ENCODE peak calls at places on chromosomes 6 and 20, in five cellular contexts. One of them, this sample, is unnamed.

GRCh38 chr6:20600831-20601230 is 66.6 kb downstream of the CDKAL1 start:
- DNase-seq in transverse colon: no peak
- DNase-seq in A549: no peak
- DNase-seq in stomach: no peak
- DNase-seq in sigmoid colon: no peak
- DNase-seq in this sample: no peak

GRCh38 chr6:142207265-142207877 is 60.3 kb downstream of the VTA1 start:
- DNase-seq in stomach: peak
- DNase-seq in A549: peak
- DNase-seq in sigmoid colon: no peak
- DNase-seq in transverse colon: peak
- DNase-seq in this sample: no peak

GRCh38 chr6:29958046-29958445 is 15.7 kb downstream of the HLA-A start:
- DNase-seq in transverse colon: no peak
- DNase-seq in stomach: no peak
- DNase-seq in sigmoid colon: no peak
- DNase-seq in A549: no peak
- DNase-seq in this sample: no peak

GRCh38 chr6:135060076-135060475 is 5.5 kb upstream of the HBS1L start:
- DNase-seq in transverse colon: no peak
- DNase-seq in A549: no peak
- DNase-seq in stomach: no peak
- DNase-seq in sigmoid colon: no peak
- DNase-seq in this sample: no peak

GRCh38 chr20:36431604-36432003 is 109.7 kb upstream of the MYL9 start:
- DNase-seq in stomach: no peak
- DNase-seq in A549: no peak
- DNase-seq in sigmoid colon: no peak
- DNase-seq in transverse colon: no peak
- DNase-seq in this sample: no peak

GRCh38 chr6:56101141-56101553 is 146.2 kb downstream of the COL21A1 start:
- DNase-seq in sigmoid colon: no peak
- DNase-seq in stomach: no peak
- DNase-seq in transverse colon: no peak
- DNase-seq in A549: peak
- DNase-seq in this sample: no peak

GRCh38 chr6:208973-209372 is 83.3 kb upstream of the DUSP22 start:
- DNase-seq in sigmoid colon: no peak
- DNase-seq in transverse colon: no peak
- DNase-seq in A549: no peak
- DNase-seq in stomach: no peak
- DNase-seq in this sample: no peak

GRCh38 chr20:46206025-46206424 is 87.9 kb downstream of the CD40 start:
- DNase-seq in A549: no peak
- DNase-seq in transverse colon: peak
- DNase-seq in sigmoid colon: peak
- DNase-seq in stomach: peak
- DNase-seq in this sample: peak

GRCh38 chr6:15501806-15502450 is 160.9 kb downstream of the DTNBP1 start:
- DNase-seq in transverse colon: peak
- DNase-seq in A549: no peak
- DNase-seq in sigmoid colon: peak
- DNase-seq in stomach: no peak
- DNase-seq in this sample: peak

GRCh38 chr6:146602526-146602925 is 3.8 kb downstream of the ADGB start:
- DNase-seq in sigmoid colon: no peak
- DNase-seq in transverse colon: no peak
- DNase-seq in stomach: no peak
- DNase-seq in A549: no peak
- DNase-seq in this sample: no peak

GRCh38 chr6:158092806-158093205 is 75.3 kb downstream of the SERAC1 start:
- DNase-seq in A549: no peak
- DNase-seq in sigmoid colon: no peak
- DNase-seq in transverse colon: no peak
- DNase-seq in stomach: no peak
- DNase-seq in this sample: no peak

GRCh38 chr6:167735498-167736201 is 91.1 kb upstream of the AFDN start:
- DNase-seq in A549: no peak
- DNase-seq in transverse colon: no peak
- DNase-seq in sigmoid colon: peak
- DNase-seq in stomach: peak
- DNase-seq in this sample: no peak

GRCh38 chr6:18243302-18243893 is 20.9 kb downstream of the DEK start:
- DNase-seq in sigmoid colon: no peak
- DNase-seq in transverse colon: no peak
- DNase-seq in stomach: no peak
- DNase-seq in A549: no peak
- DNase-seq in this sample: no peak

GRCh38 chr20:57900226-57900905 is 190.6 kb upstream of the PMEPA1 start:
- DNase-seq in A549: no peak
- DNase-seq in sigmoid colon: peak
- DNase-seq in transverse colon: no peak
- DNase-seq in stomach: no peak
- DNase-seq in this sample: no peak

GRCh38 chr6:129342243-129342642 is 367.7 kb downstream of the ARHGAP18 start:
- DNase-seq in transverse colon: no peak
- DNase-seq in A549: no peak
- DNase-seq in stomach: no peak
- DNase-seq in sigmoid colon: no peak
- DNase-seq in this sample: no peak

GRCh38 chr6:7261030-7261841 is 51.8 kb downstream of the SSR1 start:
- DNase-seq in A549: peak
- DNase-seq in sigmoid colon: peak
- DNase-seq in stomach: peak
- DNase-seq in transverse colon: peak
- DNase-seq in this sample: peak
- TF ChIP-seq POLR2A in A549: peak
- TF ChIP-seq POLR2A in sigmoid colon: no peak
- TF ChIP-seq POLR2A in stomach: no peak
- TF ChIP-seq POLR2A in transverse colon: peak
- TF ChIP-seq POLR2A in this sample: no peak

GRCh38 chr20:370977-371754 is 9.4 kb upstream of the TRIB3 start:
- DNase-seq in A549: no peak
- DNase-seq in transverse colon: no peak
- DNase-seq in sigmoid colon: no peak
- DNase-seq in stomach: no peak
- DNase-seq in this sample: no peak

GRCh38 chr20:375265-375889 is 5.2 kb upstream of the TRIB3 start:
- DNase-seq in A549: no peak
- DNase-seq in transverse colon: no peak
- DNase-seq in sigmoid colon: no peak
- DNase-seq in stomach: no peak
- DNase-seq in this sample: no peak

GRCh38 chr20:376089-376488 is 4.5 kb upstream of the TRIB3 start:
- DNase-seq in A549: no peak
- DNase-seq in sigmoid colon: no peak
- DNase-seq in stomach: no peak
- DNase-seq in transverse colon: no peak
- DNase-seq in this sample: no peak

GRCh38 chr20:371755-372542 is 8.6 kb upstream of the TRIB3 start:
- DNase-seq in A549: peak
- DNase-seq in sigmoid colon: peak
- DNase-seq in transverse colon: peak
- DNase-seq in stomach: peak
- DNase-seq in this sample: no peak

DNA sequence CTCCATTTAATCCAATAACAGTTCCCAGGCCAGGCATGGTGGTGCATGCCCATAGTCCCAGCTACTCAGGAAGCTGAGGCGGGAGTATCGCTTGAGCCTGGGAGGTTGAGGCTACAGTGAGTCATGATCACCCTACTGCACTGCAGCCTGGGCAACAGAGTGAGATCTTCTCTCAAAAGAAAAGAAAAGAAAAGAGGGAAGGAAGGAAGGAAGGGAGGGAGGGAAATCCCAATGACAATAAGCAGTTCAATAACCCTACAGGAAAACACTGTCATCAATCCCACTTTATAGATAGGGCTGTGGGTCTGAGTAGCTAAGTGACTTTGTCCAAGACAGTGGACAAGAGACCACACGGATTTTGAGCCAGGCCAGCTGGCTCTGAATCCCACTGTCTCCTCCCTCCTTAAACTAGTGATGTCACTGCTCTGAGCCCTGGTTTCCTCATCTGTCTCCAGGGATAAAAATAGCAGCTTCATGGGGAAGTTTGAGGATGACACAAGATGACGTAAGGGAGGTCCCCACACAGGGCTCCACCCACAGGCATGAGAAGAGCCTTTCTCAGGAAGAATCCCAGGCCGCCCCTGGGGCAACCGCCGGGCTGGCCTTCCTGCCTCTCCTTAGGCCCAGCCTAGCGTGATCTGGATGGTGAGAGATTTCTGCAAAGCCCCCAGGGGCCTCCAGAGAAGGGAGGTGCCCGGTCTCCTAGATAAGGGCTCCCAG is 7.2 kb upstream of the TRIB3 start:
- DNase-seq in transverse colon: no peak
- DNase-seq in stomach: no peak
- DNase-seq in A549: peak
- DNase-seq in sigmoid colon: no peak
- DNase-seq in this sample: no peak
- TF ChIP-seq EP300 in transverse colon: no peak
- TF ChIP-seq EP300 in stomach: no peak
- TF ChIP-seq EP300 in A549: peak
- TF ChIP-seq EP300 in sigmoid colon: no peak
- TF ChIP-seq EP300 in this sample: no peak

GRCh38 chr20:1466211-1467081 is at the start of gene NSFL1C:
- DNase-seq in stomach: peak
- DNase-seq in transverse colon: peak
- DNase-seq in sigmoid colon: peak
- DNase-seq in A549: peak
- DNase-seq in this sample: peak
- TF ChIP-seq CTCF in stomach: no peak
- TF ChIP-seq CTCF in transverse colon: peak
- TF ChIP-seq CTCF in sigmoid colon: peak
- TF ChIP-seq CTCF in A549: peak
- TF ChIP-seq CTCF in this sample: peak

GRCh38 chr6:4358414-4359107 is 223.2 kb upstream of the ECI2 start:
- DNase-seq in transverse colon: peak
- DNase-seq in sigmoid colon: peak
- DNase-seq in stomach: peak
- DNase-seq in A549: peak
- DNase-seq in this sample: peak
- TF ChIP-seq POLR2A in transverse colon: peak
- TF ChIP-seq POLR2A in sigmoid colon: no peak
- TF ChIP-seq POLR2A in stomach: no peak
- TF ChIP-seq POLR2A in A549: no peak
- TF ChIP-seq POLR2A in this sample: no peak

GRCh38 chr6:111566873-111567517 is 38.7 kb downstream of the TRAF3IP2 start:
- DNase-seq in sigmoid colon: no peak
- DNase-seq in stomach: no peak
- DNase-seq in A549: no peak
- DNase-seq in transverse colon: no peak
- DNase-seq in this sample: no peak
- TF ChIP-seq EP300 in sigmoid colon: no peak
- TF ChIP-seq EP300 in stomach: no peak
- TF ChIP-seq EP300 in A549: no peak
- TF ChIP-seq EP300 in transverse colon: no peak
- TF ChIP-seq EP300 in this sample: no peak

GRCh38 chr20:33167859-33168258 is at the start of gene BPIFA2:
- DNase-seq in A549: no peak
- DNase-seq in stomach: no peak
- DNase-seq in transverse colon: no peak
- DNase-seq in sigmoid colon: no peak
- DNase-seq in this sample: no peak

GRCh38 chr20:33172781-33173180 is 4.8 kb downstream of the BPIFA2 start:
- DNase-seq in A549: peak
- DNase-seq in stomach: no peak
- DNase-seq in transverse colon: no peak
- DNase-seq in sigmoid colon: no peak
- DNase-seq in this sample: no peak

GRCh38 chr20:33165416-33166055 is 2.4 kb upstream of the BPIFA2 start:
- DNase-seq in stomach: no peak
- DNase-seq in sigmoid colon: no peak
- DNase-seq in transverse colon: no peak
- DNase-seq in A549: no peak
- DNase-seq in this sample: no peak

GRCh38 chr20:33166533-33167113 is 1.3 kb upstream of the BPIFA2 start:
- DNase-seq in transverse colon: no peak
- DNase-seq in stomach: no peak
- DNase-seq in A549: no peak
- DNase-seq in sigmoid colon: no peak
- DNase-seq in this sample: no peak

GRCh38 chr20:33169176-33169794 is 1.3 kb downstream of the BPIFA2 start:
- DNase-seq in stomach: no peak
- DNase-seq in A549: peak
- DNase-seq in transverse colon: no peak
- DNase-seq in sigmoid colon: no peak
- DNase-seq in this sample: no peak
- TF ChIP-seq CTCF in stomach: no peak
- TF ChIP-seq CTCF in A549: peak
- TF ChIP-seq CTCF in transverse colon: peak
- TF ChIP-seq CTCF in sigmoid colon: no peak
- TF ChIP-seq CTCF in this sample: no peak

GRCh38 chr20:51767867-51768758 is at the start of gene ATP9A:
- DNase-seq in sigmoid colon: peak
- DNase-seq in transverse colon: peak
- DNase-seq in A549: no peak
- DNase-seq in stomach: peak
- DNase-seq in this sample: peak

GRCh38 chr20:51763965-51764602 is 4.1 kb downstream of the ATP9A start:
- DNase-seq in A549: peak
- DNase-seq in transverse colon: no peak
- DNase-seq in sigmoid colon: no peak
- DNase-seq in stomach: no peak
- DNase-seq in this sample: no peak

GRCh38 chr20:51769941-51770615 is 1.9 kb upstream of the ATP9A start:
- DNase-seq in stomach: no peak
- DNase-seq in sigmoid colon: no peak
- DNase-seq in A549: no peak
- DNase-seq in transverse colon: no peak
- DNase-seq in this sample: no peak

GRCh38 chr20:51768759-51769517 is 748 bp upstream of the ATP9A start:
- DNase-seq in stomach: no peak
- DNase-seq in A549: no peak
- DNase-seq in transverse colon: no peak
- DNase-seq in sigmoid colon: no peak
- DNase-seq in this sample: no peak

DNA sequence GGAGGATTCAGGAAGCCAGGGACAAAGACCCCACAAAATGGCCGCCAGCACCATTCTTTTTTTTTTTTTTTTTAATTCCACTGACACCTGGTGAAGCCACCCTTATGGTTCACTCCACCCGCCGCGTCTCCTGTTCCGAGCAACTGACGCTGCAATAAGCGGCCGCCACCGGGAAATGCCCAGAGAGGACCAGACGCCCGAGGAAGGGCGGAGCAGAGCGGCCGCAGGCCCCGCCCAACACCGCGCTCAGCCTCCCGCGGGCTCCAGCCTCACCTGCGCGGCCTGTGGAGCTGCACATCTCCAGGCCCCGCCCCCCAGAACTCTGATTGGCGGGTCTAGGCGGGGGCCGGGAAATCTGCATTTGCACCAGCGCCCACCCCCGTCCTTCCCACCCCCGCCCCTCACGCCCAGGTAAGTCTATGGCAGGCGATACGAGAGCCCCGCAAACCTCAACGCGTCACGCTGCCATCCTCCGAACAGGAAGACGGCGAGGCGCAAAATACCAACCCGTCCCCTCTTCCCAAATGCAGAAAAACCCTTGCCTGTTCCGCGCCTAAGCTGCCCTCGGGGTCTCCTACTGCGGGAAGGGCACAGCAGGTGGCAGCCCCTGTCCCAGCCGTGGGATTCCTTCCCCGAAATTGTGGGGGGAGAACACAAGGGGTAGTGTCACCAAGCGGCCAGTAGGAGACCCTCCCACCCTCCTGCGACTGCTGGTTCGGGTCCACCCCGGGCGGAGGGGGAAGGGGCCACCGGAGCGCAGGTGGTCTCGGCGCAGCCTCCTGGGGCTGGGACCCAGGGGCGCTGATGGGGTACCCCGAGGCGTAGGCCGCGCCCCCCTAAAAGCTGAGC is 948 bp downstream of the ATP9A start:
- DNase-seq in sigmoid colon: peak
- DNase-seq in transverse colon: peak
- DNase-seq in A549: peak
- DNase-seq in stomach: peak
- DNase-seq in this sample: peak
- TF ChIP-seq POLR2A in sigmoid colon: no peak
- TF ChIP-seq POLR2A in transverse colon: peak
- TF ChIP-seq POLR2A in A549: no peak
- TF ChIP-seq POLR2A in stomach: no peak
- TF ChIP-seq POLR2A in this sample: no peak

This sample was measured in ovary.